ENCODE peak calls at places on chromosomes 1 and 21, in nine cellular contexts. One of them, this sample, is unnamed.

GRCh38 chr1:5515501-5515900 is 476.7 kb downstream of the NPHP4 start:
- DNase-seq in lower lobe of right lung: no peak
- DNase-seq in KBM-7: no peak
- DNase-seq in heart left ventricle: no peak
- DNase-seq in HTR-8/SVneo: no peak
- DNase-seq in neural crest cell: no peak
- DNase-seq in activated effector memory CD4-positive, alpha-beta T cell treated with Interleukin-2 at 50 U/mL for 16 hours: no peak
- DNase-seq in NCI-H748 treated with DMSO at 0.1 percent for 48 hours: no peak
- DNase-seq in SW 1271: no peak
- DNase-seq in this sample: no peak

GRCh38 chr1:119885903-119886783 is 10.2 kb downstream of the ADAM30 start:
- DNase-seq in lower lobe of right lung: peak; percentile 59
- DNase-seq in KBM-7: peak; percentile 65
- DNase-seq in heart left ventricle: peak; percentile 47
- DNase-seq in HTR-8/SVneo: peak; percentile 26
- DNase-seq in neural crest cell: peak; percentile 45
- DNase-seq in activated effector memory CD4-positive, alpha-beta T cell treated with Interleukin-2 at 50 U/mL for 16 hours: peak; percentile 29
- DNase-seq in NCI-H748 treated with DMSO at 0.1 percent for 48 hours: no peak
- DNase-seq in SW 1271: peak; percentile 8
- DNase-seq in this sample: peak; percentile 75

GRCh38 chr1:174535207-174535606 is 87.4 kb downstream of the GPR52 start:
- DNase-seq in lower lobe of right lung: no peak
- DNase-seq in KBM-7: no peak
- DNase-seq in heart left ventricle: no peak
- DNase-seq in HTR-8/SVneo: no peak
- DNase-seq in neural crest cell: no peak
- DNase-seq in activated effector memory CD4-positive, alpha-beta T cell treated with Interleukin-2 at 50 U/mL for 16 hours: no peak
- DNase-seq in NCI-H748 treated with DMSO at 0.1 percent for 48 hours: no peak
- DNase-seq in SW 1271: no peak
- DNase-seq in this sample: no peak

GRCh38 chr1:206864939-206865671 is at the start of gene IL20:
- DNase-seq in lower lobe of right lung: peak; percentile 90
- DNase-seq in KBM-7: peak; percentile 56
- DNase-seq in heart left ventricle: peak; percentile 80
- DNase-seq in HTR-8/SVneo: peak; percentile 81
- DNase-seq in neural crest cell: peak; percentile 61
- DNase-seq in activated effector memory CD4-positive, alpha-beta T cell treated with Interleukin-2 at 50 U/mL for 16 hours: peak; percentile 70
- DNase-seq in NCI-H748 treated with DMSO at 0.1 percent for 48 hours: peak; percentile 31
- DNase-seq in SW 1271: no peak
- DNase-seq in this sample: peak; percentile 94

GRCh38 chr1:26696645-26697440 is 1.0 kb downstream of the ARID1A start:
- DNase-seq in lower lobe of right lung: peak; percentile 74
- DNase-seq in KBM-7: peak; percentile 39
- DNase-seq in heart left ventricle: peak; percentile 50
- DNase-seq in HTR-8/SVneo: no peak
- DNase-seq in neural crest cell: peak; percentile 32
- DNase-seq in activated effector memory CD4-positive, alpha-beta T cell treated with Interleukin-2 at 50 U/mL for 16 hours: peak; percentile 56
- DNase-seq in NCI-H748 treated with DMSO at 0.1 percent for 48 hours: no peak
- DNase-seq in SW 1271: no peak
- DNase-seq in this sample: peak; percentile 59

GRCh38 chr1:79113836-79114235 is 107.3 kb upstream of the ADGRL4 start:
- DNase-seq in lower lobe of right lung: no peak
- DNase-seq in KBM-7: no peak
- DNase-seq in heart left ventricle: no peak
- DNase-seq in HTR-8/SVneo: no peak
- DNase-seq in neural crest cell: no peak
- DNase-seq in activated effector memory CD4-positive, alpha-beta T cell treated with Interleukin-2 at 50 U/mL for 16 hours: no peak
- DNase-seq in NCI-H748 treated with DMSO at 0.1 percent for 48 hours: no peak
- DNase-seq in SW 1271: no peak
- DNase-seq in this sample: no peak

GRCh38 chr1:51693420-51694144 is 76.7 kb downstream of the OSBPL9 start:
- DNase-seq in lower lobe of right lung: no peak
- DNase-seq in KBM-7: peak; percentile 22
- DNase-seq in heart left ventricle: no peak
- DNase-seq in HTR-8/SVneo: no peak
- DNase-seq in neural crest cell: no peak
- DNase-seq in activated effector memory CD4-positive, alpha-beta T cell treated with Interleukin-2 at 50 U/mL for 16 hours: no peak
- DNase-seq in NCI-H748 treated with DMSO at 0.1 percent for 48 hours: no peak
- DNase-seq in SW 1271: no peak
- DNase-seq in this sample: no peak

GRCh38 chr1:61400131-61400530 is 317.8 kb downstream of the NFIA start:
- DNase-seq in lower lobe of right lung: no peak
- DNase-seq in KBM-7: no peak
- DNase-seq in heart left ventricle: no peak
- DNase-seq in HTR-8/SVneo: no peak
- DNase-seq in neural crest cell: no peak
- DNase-seq in activated effector memory CD4-positive, alpha-beta T cell treated with Interleukin-2 at 50 U/mL for 16 hours: no peak
- DNase-seq in NCI-H748 treated with DMSO at 0.1 percent for 48 hours: no peak
- DNase-seq in SW 1271: no peak
- DNase-seq in this sample: no peak

GRCh38 chr1:197356723-197357533 is 88.9 kb downstream of the CRB1 start:
- DNase-seq in lower lobe of right lung: no peak
- DNase-seq in KBM-7: peak; percentile 57
- DNase-seq in heart left ventricle: peak; percentile 34
- DNase-seq in HTR-8/SVneo: peak; percentile 52
- DNase-seq in neural crest cell: peak; percentile 18
- DNase-seq in activated effector memory CD4-positive, alpha-beta T cell treated with Interleukin-2 at 50 U/mL for 16 hours: no peak
- DNase-seq in NCI-H748 treated with DMSO at 0.1 percent for 48 hours: peak; percentile 12
- DNase-seq in SW 1271: peak; percentile 27
- DNase-seq in this sample: no peak

GRCh38 chr1:179031855-179032513 is 6.3 kb downstream of the FAM20B start:
- DNase-seq in lower lobe of right lung: no peak
- DNase-seq in KBM-7: no peak
- DNase-seq in heart left ventricle: no peak
- DNase-seq in HTR-8/SVneo: no peak
- DNase-seq in neural crest cell: no peak
- DNase-seq in activated effector memory CD4-positive, alpha-beta T cell treated with Interleukin-2 at 50 U/mL for 16 hours: no peak
- DNase-seq in NCI-H748 treated with DMSO at 0.1 percent for 48 hours: no peak
- DNase-seq in SW 1271: no peak
- DNase-seq in this sample: no peak

GRCh38 chr1:153670257-153670858 is 435 bp downstream of the ILF2 start:
- DNase-seq in lower lobe of right lung: peak; percentile 54
- DNase-seq in KBM-7: no peak
- DNase-seq in heart left ventricle: no peak
- DNase-seq in HTR-8/SVneo: no peak
- DNase-seq in neural crest cell: no peak
- DNase-seq in activated effector memory CD4-positive, alpha-beta T cell treated with Interleukin-2 at 50 U/mL for 16 hours: no peak
- DNase-seq in NCI-H748 treated with DMSO at 0.1 percent for 48 hours: no peak
- DNase-seq in SW 1271: no peak
- DNase-seq in this sample: no peak

GRCh38 chr1:165575700-165576099 is 31.9 kb downstream of the LRRC52 start:
- DNase-seq in lower lobe of right lung: no peak
- DNase-seq in KBM-7: no peak
- DNase-seq in heart left ventricle: no peak
- DNase-seq in HTR-8/SVneo: no peak
- DNase-seq in neural crest cell: no peak
- DNase-seq in activated effector memory CD4-positive, alpha-beta T cell treated with Interleukin-2 at 50 U/mL for 16 hours: no peak
- DNase-seq in NCI-H748 treated with DMSO at 0.1 percent for 48 hours: no peak
- DNase-seq in SW 1271: no peak
- DNase-seq in this sample: no peak

GRCh38 chr1:155134858-155135415 is 715 bp upstream of the SLC50A1 start:
- DNase-seq in lower lobe of right lung: peak; percentile 93
- DNase-seq in KBM-7: peak; percentile 81
- DNase-seq in heart left ventricle: peak; percentile 91
- DNase-seq in HTR-8/SVneo: peak; percentile 80
- DNase-seq in neural crest cell: no peak
- DNase-seq in activated effector memory CD4-positive, alpha-beta T cell treated with Interleukin-2 at 50 U/mL for 16 hours: peak; percentile 10
- DNase-seq in NCI-H748 treated with DMSO at 0.1 percent for 48 hours: peak; percentile 43
- DNase-seq in SW 1271: peak; percentile 89
- DNase-seq in this sample: peak; percentile 88

GRCh38 chr1:35883681-35884155 is 709 bp downstream of the AGO1 start:
- DNase-seq in lower lobe of right lung: peak; percentile 63
- DNase-seq in KBM-7: no peak
- DNase-seq in heart left ventricle: peak; percentile 62
- DNase-seq in HTR-8/SVneo: peak; percentile 66
- DNase-seq in neural crest cell: peak; percentile 37
- DNase-seq in activated effector memory CD4-positive, alpha-beta T cell treated with Interleukin-2 at 50 U/mL for 16 hours: peak; percentile 8
- DNase-seq in NCI-H748 treated with DMSO at 0.1 percent for 48 hours: peak; percentile 11
- DNase-seq in SW 1271: peak; percentile 15
- DNase-seq in this sample: peak; percentile 65

GRCh38 chr21:42231761-42232160 is 12.8 kb downstream of the ABCG1 start:
- DNase-seq in lower lobe of right lung: peak; percentile 19
- DNase-seq in KBM-7: no peak
- DNase-seq in heart left ventricle: peak; percentile 20
- DNase-seq in HTR-8/SVneo: no peak
- DNase-seq in neural crest cell: no peak
- DNase-seq in activated effector memory CD4-positive, alpha-beta T cell treated with Interleukin-2 at 50 U/mL for 16 hours: no peak
- DNase-seq in NCI-H748 treated with DMSO at 0.1 percent for 48 hours: no peak
- DNase-seq in SW 1271: no peak
- DNase-seq in this sample: no peak

GRCh38 chr1:175755516-175755915 is 12.1 kb upstream of the TNR start:
- DNase-seq in lower lobe of right lung: no peak
- DNase-seq in KBM-7: no peak
- DNase-seq in heart left ventricle: no peak
- DNase-seq in HTR-8/SVneo: no peak
- DNase-seq in neural crest cell: no peak
- DNase-seq in activated effector memory CD4-positive, alpha-beta T cell treated with Interleukin-2 at 50 U/mL for 16 hours: no peak
- DNase-seq in NCI-H748 treated with DMSO at 0.1 percent for 48 hours: no peak
- DNase-seq in SW 1271: no peak
- DNase-seq in this sample: no peak

GRCh38 chr1:59494145-59494824 is 197.4 kb downstream of the FGGY start:
- DNase-seq in lower lobe of right lung: no peak
- DNase-seq in KBM-7: no peak
- DNase-seq in heart left ventricle: no peak
- DNase-seq in HTR-8/SVneo: no peak
- DNase-seq in neural crest cell: no peak
- DNase-seq in activated effector memory CD4-positive, alpha-beta T cell treated with Interleukin-2 at 50 U/mL for 16 hours: no peak
- DNase-seq in NCI-H748 treated with DMSO at 0.1 percent for 48 hours: no peak
- DNase-seq in SW 1271: no peak
- DNase-seq in this sample: no peak

GRCh38 chr21:41914965-41915364 is 35.8 kb upstream of the PRDM15 start:
- DNase-seq in lower lobe of right lung: no peak
- DNase-seq in KBM-7: no peak
- DNase-seq in heart left ventricle: no peak
- DNase-seq in HTR-8/SVneo: no peak
- DNase-seq in neural crest cell: no peak
- DNase-seq in activated effector memory CD4-positive, alpha-beta T cell treated with Interleukin-2 at 50 U/mL for 16 hours: no peak
- DNase-seq in NCI-H748 treated with DMSO at 0.1 percent for 48 hours: no peak
- DNase-seq in SW 1271: no peak
- DNase-seq in this sample: no peak

GRCh38 chr1:6634278-6635052 is 9.8 kb downstream of the THAP3 start:
- DNase-seq in lower lobe of right lung: peak; percentile 73
- DNase-seq in KBM-7: peak; percentile 55
- DNase-seq in heart left ventricle: peak; percentile 82
- DNase-seq in HTR-8/SVneo: peak; percentile 36
- DNase-seq in neural crest cell: peak; percentile 42
- DNase-seq in activated effector memory CD4-positive, alpha-beta T cell treated with Interleukin-2 at 50 U/mL for 16 hours: peak; percentile 8
- DNase-seq in NCI-H748 treated with DMSO at 0.1 percent for 48 hours: no peak
- DNase-seq in SW 1271: no peak
- DNase-seq in this sample: peak; percentile 82

GRCh38 chr1:26373281-26373680 is 731 bp upstream of the ZNF683 start:
- DNase-seq in lower lobe of right lung: no peak
- DNase-seq in KBM-7: no peak
- DNase-seq in heart left ventricle: no peak
- DNase-seq in HTR-8/SVneo: no peak
- DNase-seq in neural crest cell: no peak
- DNase-seq in activated effector memory CD4-positive, alpha-beta T cell treated with Interleukin-2 at 50 U/mL for 16 hours: peak; percentile 45
- DNase-seq in NCI-H748 treated with DMSO at 0.1 percent for 48 hours: no peak
- DNase-seq in SW 1271: no peak
- DNase-seq in this sample: no peak

This sample was measured in left lobe of liver.